ENCODE peak calls at places on chromosomes 5 and 9, in seven cellular contexts. H is lung, D is gastrocnemius medialis, J is OCI-LY7, T is kidney epithelial cell, U is left lung, Y is adrenal gland. V is an unnamed sample.

GRCh38 chr5:173917788-173918786 is 29.9 kb downstream of the CPEB4 start:
- DNase-seq in H (no peak), D (peak), J (peak), T (peak), U (peak), Y (no peak), V (peak)

GRCh38 chr9:84283895-84284294 is 56.7 kb downstream of the SLC28A3 start:
- DNase-seq in H (no peak), D (no peak), J (no peak), T (no peak), U (no peak), Y (no peak), V (no peak)

GRCh38 chr9:28332648-28333047 is 759.4 kb upstream of the C9orf72 start:
- DNase-seq in H (no peak), D (no peak), J (no peak), T (no peak), U (no peak), Y (no peak), V (no peak)

GRCh38 chr5:158430166-158430828 is 571.4 kb upstream of the CLINT1 start:
- DNase-seq in H (no peak), D (no peak), J (peak), T (no peak), U (no peak), Y (no peak), V (no peak)

GRCh38 chr5:104223885-104224773 is 661.5 kb upstream of the NUDT12 start:
- DNase-seq in H (no peak), D (no peak), J (no peak), T (no peak), U (no peak), Y (no peak), V (no peak)

GRCh38 chr5:32283539-32284377 is 29.0 kb downstream of the MTMR12 start:
- DNase-seq in H (no peak), D (no peak), J (no peak), T (no peak), U (no peak), Y (peak), V (no peak)

GRCh38 chr5:119327018-119327417 is 28.8 kb upstream of the TNFAIP8 start:
- DNase-seq in H (no peak), D (no peak), J (no peak), T (no peak), U (no peak), Y (no peak), V (no peak)

GRCh38 chr5:143562935-143563334 is 159.4 kb upstream of the NR3C1 start:
- DNase-seq in H (peak), D (no peak), J (no peak), T (no peak), U (peak), Y (no peak), V (no peak)

GRCh38 chr5:11384441-11385250 is 519.6 kb downstream of the CTNND2 start:
- DNase-seq in H (no peak), D (no peak), J (no peak), T (no peak), U (no peak), Y (no peak), V (no peak)

GRCh38 chr5:121503111-121503840 is 348.4 kb upstream of the FTMT start:
- DNase-seq in H (peak), D (no peak), J (peak), T (peak), U (peak), Y (no peak), V (no peak)

GRCh38 chr9:101736723-101737122 is 1.7 kb downstream of the GRIN3A start:
- DNase-seq in H (no peak), D (no peak), J (no peak), T (no peak), U (no peak), Y (no peak), V (no peak)

GRCh38 chr5:85906460-85906859 is 711.3 kb upstream of the COX7C start:
- DNase-seq in H (no peak), D (no peak), J (no peak), T (no peak), U (no peak), Y (no peak), V (no peak)

GRCh38 chr9:97594414-97594921 is 38.7 kb downstream of the TSTD2 start:
- DNase-seq in H (no peak), D (peak), J (no peak), T (no peak), U (no peak), Y (no peak), V (no peak)

GRCh38 chr9:120663380-120663779 is 50.9 kb downstream of the MEGF9 start:
- DNase-seq in H (no peak), D (no peak), J (no peak), T (no peak), U (no peak), Y (no peak), V (no peak)

GRCh38 chr5:32027093-32027716 is 146.9 kb downstream of the GOLPH3 start:
- DNase-seq in H (no peak), D (no peak), J (no peak), T (no peak), U (no peak), Y (no peak), V (no peak)

GRCh38 chr5:16600397-16600796 is 16.4 kb downstream of the RETREG1 start:
- DNase-seq in H (peak), D (no peak), J (no peak), T (no peak), U (peak), Y (no peak), V (no peak)

GRCh38 chr5:124806026-124806856 is 59.8 kb upstream of the ZNF608 start:
- DNase-seq in H (peak), D (no peak), J (no peak), T (peak), U (peak), Y (peak), V (peak)

GRCh38 chr9:6959275-6960000 is 201.7 kb downstream of the KDM4C start:
- DNase-seq in H (no peak), D (no peak), J (no peak), T (no peak), U (no peak), Y (no peak), V (no peak)

GRCh38 chr5:179974946-179975712 is 67.4 kb upstream of the TBC1D9B start:
- DNase-seq in H (no peak), D (no peak), J (peak), T (no peak), U (no peak), Y (no peak), V (no peak)

GRCh38 chr9:124776952-124777645 is at the start of gene OLFML2A:
- DNase-seq in H (no peak), D (no peak), J (peak), T (no peak), U (no peak), Y (peak), V (no peak)

GRCh38 chr9:91824591-91825339 is 125.3 kb downstream of the ROR2 start:
- DNase-seq in H (no peak), D (no peak), J (no peak), T (no peak), U (no peak), Y (no peak), V (peak)

GRCh38 chr5:82359286-82359685 is 81.1 kb upstream of the RPS23 start:
- DNase-seq in H (no peak), D (no peak), J (no peak), T (no peak), U (no peak), Y (no peak), V (no peak)

GRCh38 chr9:25716220-25716872 is 38.1 kb upstream of the TUSC1 start:
- DNase-seq in H (no peak), D (no peak), J (peak), T (peak), U (no peak), Y (peak), V (peak)

GRCh38 chr9:7298123-7298522 is 501.5 kb downstream of the DMAC1 start:
- DNase-seq in H (no peak), D (no peak), J (no peak), T (no peak), U (no peak), Y (no peak), V (no peak)

GRCh38 chr9:135533093-135533492 is 11.9 kb downstream of the LCN1 start:
- DNase-seq in H (no peak), D (no peak), J (peak), T (no peak), U (no peak), Y (no peak), V (no peak)

GRCh38 chr5:24163091-24163490 is 481.7 kb downstream of the CDH10 start:
- DNase-seq in H (no peak), D (no peak), J (no peak), T (peak), U (no peak), Y (no peak), V (no peak)

GRCh38 chr5:181160144-181160754 is 12.9 kb downstream of the OR2V2 start:
- DNase-seq in H (no peak), D (no peak), J (peak), T (no peak), U (no peak), Y (no peak), V (no peak)

GRCh38 chr9:127877566-127877998 is at the start of gene AK1:
- DNase-seq in H (peak), D (peak), J (no peak), T (no peak), U (peak), Y (peak), V (no peak)

GRCh38 chr5:119055267-119055666 is 15.6 kb upstream of the DMXL1 start:
- DNase-seq in H (no peak), D (no peak), J (no peak), T (no peak), U (no peak), Y (no peak), V (no peak)

GRCh38 chr5:147869112-147869511 is 9.4 kb upstream of the SCGB3A2 start:
- DNase-seq in H (no peak), D (no peak), J (no peak), T (no peak), U (no peak), Y (no peak), V (no peak)

GRCh38 chr9:120395374-120395773 is 184.6 kb downstream of the CDK5RAP2 start:
- DNase-seq in H (no peak), D (no peak), J (no peak), T (no peak), U (no peak), Y (peak), V (no peak)

GRCh38 chr5:10536931-10537579 is 26.8 kb upstream of the ANKRD33B start:
- DNase-seq in H (no peak), D (no peak), J (peak), T (no peak), U (no peak), Y (no peak), V (no peak)

GRCh38 chr5:31470608-31471007 is 61.3 kb downstream of the DROSHA start:
- DNase-seq in H (peak), D (no peak), J (no peak), T (no peak), U (peak), Y (peak), V (peak)

GRCh38 chr5:34045996-34046395 is 3.0 kb upstream of the C1QTNF3 start:
- DNase-seq in H (no peak), D (no peak), J (no peak), T (no peak), U (no peak), Y (no peak), V (no peak)

GRCh38 chr5:91839232-91839631 is 456.1 kb upstream of the ARRDC3 start:
- DNase-seq in H (no peak), D (no peak), J (no peak), T (no peak), U (no peak), Y (no peak), V (no peak)

DNA sequence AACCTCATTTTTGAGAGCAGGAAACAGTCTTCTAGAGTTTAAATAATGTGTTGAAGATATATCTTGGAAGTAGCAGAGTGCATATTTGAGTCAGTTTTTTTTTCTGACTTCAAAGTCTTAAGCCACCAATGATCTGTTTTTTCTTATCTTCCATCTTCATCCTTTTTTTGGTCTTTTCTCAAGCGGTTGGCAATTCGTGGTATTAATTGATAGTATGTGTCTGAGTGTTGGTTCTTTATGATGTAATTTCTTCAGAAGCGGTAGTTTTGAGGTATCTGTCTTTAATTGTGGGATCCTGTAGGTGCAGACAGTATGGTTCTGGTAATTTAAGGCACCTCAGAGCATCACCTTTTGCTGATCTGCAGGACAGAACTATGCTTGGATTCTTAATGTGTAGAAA is 3.9 kb downstream of the CSNK1G3 start:
- DNase-seq in H (no peak), D (no peak), J (no peak), T (no peak), U (no peak), Y (no peak), V (no peak)
- H3K4me3 ChIP-seq in H (no peak), D (no peak), J (no peak), T (no peak), U (no peak), Y (no peak), V (no peak)

GRCh38 chr5:37840036-37840909 is at the start of gene GDNF:
- DNase-seq in H (no peak), D (no peak), J (no peak), T (no peak), U (no peak), Y (peak), V (no peak)
- TF ChIP-seq CTCF in H (no peak), D (no peak), J (no peak), T (no peak), U (no peak), Y (peak), V (peak)

GRCh38 chr9:112074250-112075008 is 100.7 kb downstream of the SUSD1 start:
- DNase-seq in H (peak), D (peak), J (peak), T (peak), U (peak), Y (peak), V (peak)
- H3K4me3 ChIP-seq in H (no peak), D (no peak), J (no peak), T (no peak), U (no peak), Y (no peak), V (no peak)

GRCh38 chr5:78627766-78628165 is 20.8 kb downstream of the LHFPL2 start:
- DNase-seq in H (no peak), D (no peak), J (no peak), T (no peak), U (no peak), Y (no peak), V (no peak)
- TF ChIP-seq CTCF in H (no peak), D (no peak), J (no peak), T (no peak), U (no peak), Y (no peak), V (no peak)

V was measured in HFF-Myc.